ENCODE peak calls at places on chromosomes 3 and 15, in four cellular contexts. X is 8988T; U is naive thymus-derived CD8-positive, alpha-beta T cell; Y is mesenteric fat pad. T is an unnamed sample.

GRCh38 chr3:155190686-155191085 is 102.8 kb downstream of the STRIT1 start:
- DNase-seq in X (no peak), U (no peak), Y (no peak), T (no peak)

GRCh38 chr3:185981621-185982020 is 43.8 kb upstream of the TRA2B start:
- DNase-seq in X (no peak), U (no peak), Y (peak; percentile 28), T (no peak)

GRCh38 chr15:88982304-88982945 is 69.2 kb upstream of the MFGE8 start:
- DNase-seq in X (no peak), U (no peak), Y (no peak), T (no peak)

GRCh38 chr15:33473005-33473404 is 162.2 kb downstream of the RYR3 start:
- DNase-seq in X (no peak), U (no peak), Y (no peak), T (no peak)

GRCh38 chr15:55861115-55861514 is 118.2 kb upstream of the PRTG start:
- DNase-seq in X (no peak), U (no peak), Y (no peak), T (no peak)

GRCh38 chr15:70557506-70558258 is 205.7 kb downstream of the UACA start:
- DNase-seq in X (no peak), U (no peak), Y (no peak), T (no peak)

GRCh38 chr15:48541659-48542334 is 103.7 kb downstream of the FBN1 start:
- DNase-seq in X (no peak), U (no peak), Y (no peak), T (no peak)

GRCh38 chr15:74383695-74384565 is 16.5 kb upstream of the CYP11A1 start:
- DNase-seq in X (no peak), U (no peak), Y (no peak), T (peak; percentile 96)

GRCh38 chr15:41782486-41783271 is 8.4 kb downstream of the MAPKBP1 start:
- DNase-seq in X (no peak), U (no peak), Y (no peak), T (no peak)

GRCh38 chr15:49832421-49832980 is 211.7 kb downstream of the DTWD1 start:
- DNase-seq in X (no peak), U (no peak), Y (no peak), T (no peak)

T was measured in RWPE2.